ENCODE peak calls at places on chromosomes 12 and 14, in five cellular contexts. E is germinal center, P is GM13977, C is mucosa of descending colon, M is non-pigmented ciliary epithelial cell. H is an unnamed sample.
A peak's percentile ranks its signal among the peaks of the same experiment; 100 is the strongest.

GRCh38 chr12:104672501-104673265 is 215.9 kb downstream of the CHST11 start:
- DNase-seq in M (no peak), P (no peak), C (no peak), E (no peak), H (no peak)

GRCh38 chr14:22824711-22825359 is 4.9 kb upstream of the MRPL52 start:
- DNase-seq in E (no peak), M (peak; percentile 90), P (peak; percentile 33), C (no peak), H (no peak)

GRCh38 chr12:109770861-109771670 is 57.4 kb downstream of the FAM222A start:
- DNase-seq in E (no peak), M (no peak), C (no peak), P (no peak), H (no peak)

GRCh38 chr14:76768201-76768656 is 7.0 kb downstream of the VASH1 start:
- DNase-seq in E (peak; percentile 47), C (peak; percentile 38), M (no peak), P (peak; percentile 81), H (no peak)

GRCh38 chr12:120649442-120650248 is 9.2 kb downstream of the CABP1 start:
- DNase-seq in E (no peak), P (no peak), C (no peak), M (no peak), H (no peak)

GRCh38 chr12:117294206-117294605 is 67.2 kb downstream of the NOS1 start:
- DNase-seq in M (no peak), C (no peak), E (no peak), P (no peak), H (no peak)

GRCh38 chr12:130764475-130765185 is 48.5 kb upstream of the RIMBP2 start:
- DNase-seq in E (no peak), P (no peak), M (no peak), C (no peak), H (peak; percentile 22)

GRCh38 chr14:64952598-64953309 is 10.2 kb upstream of the GPX2 start:
- DNase-seq in C (no peak), P (peak; percentile 82), E (peak; percentile 29), M (no peak), H (no peak)

GRCh38 chr12:42786400-42786799 is 196.9 kb upstream of the PRICKLE1 start:
- DNase-seq in E (no peak), C (no peak), P (no peak), M (no peak), H (no peak)